ENCODE peak calls at places on chromosome 4, in six cellular contexts. T, Q, D, B, J and N are unnamed samples.
A peak's percentile ranks its signal among the peaks of the same experiment; 100 is the strongest.

GRCh38 chr4:74262522-74262921 is 45.7 kb upstream of the EPGN start:
- DNase-seq in J (no peak), Q (no peak), T (peak; percentile 1), B (no peak), D (no peak), N (no peak)

GRCh38 chr4:108337923-108338322 is 169.2 kb upstream of the LEF1 start:
- DNase-seq in B (no peak), J (no peak), T (no peak), Q (peak; percentile 42), D (no peak), N (no peak)

GRCh38 chr4:114026447-114026846 is 47.0 kb upstream of the ARSJ start:
- DNase-seq in T (no peak), D (no peak), J (no peak), B (no peak), Q (no peak), N (no peak)

GRCh38 chr4:83083925-83084475 is 30.5 kb downstream of the PLAC8 start:
- DNase-seq in J (peak; percentile 82), B (no peak), T (no peak), Q (no peak), D (no peak), N (peak; percentile 50)

GRCh38 chr4:163548481-163549243 is 54.2 kb downstream of the TMA16 start:
- DNase-seq in D (no peak), B (no peak), T (peak; percentile 70), Q (peak; percentile 68), J (peak; percentile 42), N (peak; percentile 4)

GRCh38 chr4:185286571-185286970 is 77.2 kb downstream of the SNX25 start:
- DNase-seq in J (no peak), T (peak; percentile 33), B (no peak), D (no peak), Q (peak; percentile 42), N (no peak)

GRCh38 chr4:109395694-109396093 is 37.9 kb upstream of the SEC24B start:
- DNase-seq in T (no peak), D (no peak), J (no peak), B (no peak), Q (no peak), N (no peak)

GRCh38 chr4:3079694-3080123 is 5.2 kb downstream of the HTT start:
- DNase-seq in B (no peak), D (no peak), Q (no peak), T (no peak), J (no peak), N (no peak)

GRCh38 chr4:135249006-135249405 is 1047.4 kb upstream of the PABPC4L start:
- DNase-seq in Q (no peak), T (peak; percentile 9), B (no peak), J (no peak), D (no peak), N (no peak)

GRCh38 chr4:85486425-85487101 is 11.6 kb downstream of the ARHGAP24 start:
- DNase-seq in J (no peak), T (no peak), Q (peak; percentile 46), B (no peak), D (no peak), N (no peak)

GRCh38 chr4:94743838-94744237 is 13.9 kb upstream of the BMPR1B start:
- DNase-seq in B (no peak), J (no peak), Q (no peak), D (no peak), T (no peak), N (no peak)

GRCh38 chr4:108247511-108248088 is 78.9 kb upstream of the LEF1 start:
- DNase-seq in D (no peak), B (no peak), J (no peak), Q (no peak), T (no peak), N (no peak)

GRCh38 chr4:1109898-1110506 is 3.4 kb downstream of the RNF212 start:
- DNase-seq in T (no peak), J (no peak), D (no peak), B (no peak), Q (no peak), N (no peak)

GRCh38 chr4:77264826-77265225 is 107.8 kb downstream of the CCNG2 start:
- DNase-seq in B (no peak), T (no peak), D (no peak), J (no peak), Q (peak; percentile 46), N (no peak)

GRCh38 chr4:181008164-181008563 is 1235.0 kb upstream of the TENM3 start:
- DNase-seq in B (no peak), T (no peak), Q (peak; percentile 50), J (no peak), D (no peak), N (no peak)

GRCh38 chr4:114012749-114013148 is 33.3 kb upstream of the ARSJ start:
- DNase-seq in T (no peak), D (no peak), B (no peak), Q (no peak), J (no peak), N (no peak)

GRCh38 chr4:74524985-74525384 is 80.0 kb downstream of the AREG start:
- DNase-seq in B (no peak), T (no peak), J (no peak), D (no peak), Q (no peak), N (no peak)

GRCh38 chr4:176794151-176794550 is 1.4 kb upstream of the VEGFC start:
- DNase-seq in D (no peak), B (no peak), T (no peak), J (no peak), Q (peak; percentile 96), N (no peak)

GRCh38 chr4:87717276-87718031 is 67.4 kb downstream of the DMP1 start:
- DNase-seq in T (no peak), Q (peak; percentile 51), J (no peak), B (no peak), D (no peak), N (no peak)